ENCODE peak calls at places on chromosomes 5 and 9, in ten cellular contexts. V is stimulated activated CD8-positive, alpha-beta memory T cell treated with anti-CD3 and anti-CD28 coated beads, Interleukin-2, amount 100 ng/mL, for 1 hour; U is effector CD4-positive, alpha-beta T cell; Z is AG09309; D is iris pigment epithelial cell; F is amniotic stem cell; I is activated B cell treated with CpG ODN at 0.5 μM for 24 hours; J is NCI-H524; C is iPS DF 19.7; N is A172. T is an unnamed sample.

GRCh38 chr5:83834306-83834705 is 113.7 kb upstream of the HAPLN1 start:
- DNase-seq in I (no peak), C (no peak), V (no peak), J (no peak), U (no peak), F (no peak), N (no peak), D (no peak), Z (no peak), T (no peak)

GRCh38 chr5:51387854-51388320 is 4.6 kb downstream of the ISL1 start:
- DNase-seq in C (no peak), J (no peak), F (no peak), N (no peak), Z (no peak), V (no peak), D (no peak), I (no peak), U (no peak), T (peak)

GRCh38 chr5:52794519-52794918 is 6.8 kb downstream of the ITGA1 start:
- DNase-seq in C (no peak), F (no peak), V (no peak), J (no peak), I (no peak), D (peak), U (no peak), N (no peak), Z (no peak), T (no peak)

GRCh38 chr9:105114956-105115728 is 129.3 kb upstream of the SLC44A1 start:
- DNase-seq in F (no peak), U (no peak), J (peak), C (no peak), Z (no peak), V (no peak), I (no peak), D (peak), N (peak), T (peak)

GRCh38 chr5:108387756-108388155 is 5.9 kb upstream of the FBXL17 start:
- DNase-seq in V (no peak), U (no peak), C (no peak), D (no peak), N (no peak), J (no peak), I (no peak), Z (no peak), F (no peak), T (no peak)

GRCh38 chr5:176697929-176698520 is 50.7 kb downstream of the TSPAN17 start:
- DNase-seq in C (no peak), D (no peak), I (no peak), N (no peak), J (peak), V (no peak), F (no peak), U (no peak), Z (no peak), T (peak)

GRCh38 chr9:88781500-88782391 is 209.5 kb upstream of the S1PR3 start:
- DNase-seq in I (no peak), J (peak), U (no peak), N (peak), V (no peak), D (peak), F (no peak), Z (no peak), C (no peak), T (peak)

GRCh38 chr9:76150016-76150415 is 244.2 kb downstream of the RFK start:
- DNase-seq in F (no peak), V (no peak), J (no peak), U (no peak), D (no peak), Z (no peak), N (no peak), I (no peak), C (no peak), T (no peak)

GRCh38 chr5:129387944-129388343 is 72.2 kb upstream of the ADAMTS19 start:
- DNase-seq in N (no peak), F (no peak), J (no peak), Z (no peak), I (no peak), D (no peak), V (no peak), C (no peak), U (no peak), T (peak)

GRCh38 chr9:97714435-97714834 is 17.3 kb upstream of the XPA start:
- DNase-seq in J (no peak), V (no peak), Z (peak), U (no peak), D (peak), C (no peak), F (no peak), I (no peak), N (peak), T (no peak)

GRCh38 chr5:66230551-66230950 is 86.5 kb downstream of the SREK1 start:
- DNase-seq in C (no peak), U (no peak), V (no peak), D (peak), I (no peak), Z (no peak), N (no peak), F (no peak), J (no peak), T (no peak)

GRCh38 chr9:33452828-33453271 is 5.5 kb upstream of the AQP3 start:
- DNase-seq in C (peak), F (peak), V (peak), Z (peak), U (peak), D (peak), N (peak), J (peak), I (no peak), T (peak)

GRCh38 chr5:8184455-8185063 is 315.6 kb downstream of the MTRR start:
- DNase-seq in C (no peak), N (peak), Z (no peak), I (peak), F (no peak), U (peak), D (peak), J (peak), V (no peak), T (peak)

GRCh38 chr5:177366528-177367322 is 9.0 kb downstream of the RGS14 start:
- DNase-seq in Z (no peak), J (peak), V (no peak), C (no peak), N (no peak), U (no peak), F (no peak), D (peak), I (no peak), T (peak)

GRCh38 chr9:34139477-34140146 is 13.1 kb upstream of the DCAF12 start:
- DNase-seq in U (no peak), D (peak), I (no peak), Z (peak), V (no peak), N (peak), F (peak), C (no peak), J (no peak), T (no peak)

GRCh38 chr9:127316586-127317383 is 52.2 kb downstream of the GARNL3 start:
- DNase-seq in D (no peak), J (no peak), I (no peak), U (no peak), C (no peak), Z (no peak), N (no peak), V (no peak), F (no peak), T (no peak)

GRCh38 chr5:1460054-1460682 is 14.9 kb upstream of the SLC6A3 start:
- DNase-seq in I (no peak), N (no peak), U (no peak), D (no peak), F (no peak), Z (no peak), C (no peak), J (no peak), V (no peak), T (no peak)

GRCh38 chr9:21392270-21392669 is 7.1 kb upstream of the IFNA2 start:
- DNase-seq in F (no peak), V (no peak), N (no peak), C (no peak), J (no peak), Z (no peak), D (peak), U (no peak), I (no peak), T (peak)

GRCh38 chr5:173826179-173826920 is 61.8 kb upstream of the CPEB4 start:
- DNase-seq in N (no peak), V (no peak), D (no peak), F (no peak), U (no peak), C (no peak), I (no peak), J (no peak), Z (no peak), T (no peak)

GRCh38 chr9:105890046-105890822 is 195.9 kb downstream of the TMEM38B start:
- DNase-seq in F (no peak), Z (no peak), N (peak), J (no peak), U (no peak), C (no peak), I (no peak), D (no peak), V (no peak), T (no peak)

GRCh38 chr9:134328841-134329575 is 2.8 kb downstream of the RXRA start:
- DNase-seq in I (no peak), V (no peak), F (no peak), N (no peak), C (no peak), D (peak), J (no peak), Z (no peak), U (no peak), T (no peak)

GRCh38 chr5:122030251-122030650 is 47.8 kb downstream of the LOX start:
- DNase-seq in Z (no peak), V (no peak), I (no peak), F (no peak), U (no peak), D (peak), N (no peak), J (no peak), C (no peak), T (no peak)

GRCh38 chr5:67971223-67971830 is 244.2 kb upstream of the PIK3R1 start:
- DNase-seq in J (no peak), U (no peak), Z (peak), D (peak), C (no peak), V (no peak), N (no peak), F (no peak), I (no peak), T (no peak)

GRCh38 chr5:139138790-139139189 is 59.4 kb downstream of the SIL1 start:
- DNase-seq in V (no peak), F (peak), Z (no peak), C (no peak), J (no peak), N (peak), D (peak), I (no peak), U (no peak), T (no peak)

GRCh38 chr5:126444137-126444536 is 20.9 kb downstream of the GRAMD2B start:
- DNase-seq in D (no peak), Z (no peak), J (no peak), U (no peak), C (no peak), N (no peak), V (no peak), F (no peak), I (no peak), T (no peak)

GRCh38 chr9:95177617-95178016 is 139.9 kb downstream of the FANCC start:
- DNase-seq in Z (no peak), J (no peak), U (no peak), I (no peak), C (no peak), V (no peak), F (no peak), D (no peak), N (no peak), T (no peak)

GRCh38 chr5:57626703-57627102 is 144.1 kb upstream of the ACTBL2 start:
- DNase-seq in V (no peak), C (no peak), J (no peak), I (no peak), N (no peak), F (no peak), D (no peak), U (no peak), Z (no peak), T (no peak)

GRCh38 chr9:15717290-15717689 is 164.4 kb downstream of the CCDC171 start:
- DNase-seq in Z (no peak), N (no peak), J (no peak), V (no peak), F (no peak), C (no peak), U (no peak), I (no peak), D (no peak), T (no peak)

GRCh38 chr9:8282555-8282954 is 483.0 kb upstream of the DMAC1 start:
- DNase-seq in N (no peak), J (no peak), D (no peak), V (no peak), Z (no peak), C (no peak), F (no peak), U (no peak), I (no peak), T (no peak)

GRCh38 chr5:55570026-55570425 is 35.3 kb upstream of the PLPP1 start:
- DNase-seq in I (no peak), V (no peak), D (peak), J (no peak), Z (no peak), N (no peak), U (no peak), F (peak), C (no peak), T (no peak)

GRCh38 chr5:55360190-55360589 is 52.4 kb downstream of the MTREX start:
- DNase-seq in U (no peak), D (peak), J (no peak), F (no peak), I (no peak), V (no peak), N (peak), Z (no peak), C (no peak), T (no peak)

GRCh38 chr9:118522093-118523028 is 818.2 kb downstream of the TLR4 start:
- DNase-seq in N (peak), V (no peak), D (peak), I (no peak), C (peak), J (peak), F (peak), Z (no peak), U (no peak), T (peak)

GRCh38 chr5:94916619-94917018 is 298.1 kb downstream of the SLF1 start:
- DNase-seq in V (no peak), J (no peak), N (no peak), F (no peak), D (no peak), C (no peak), Z (no peak), U (no peak), I (no peak), T (no peak)

GRCh38 chr5:150081541-150082283 is 4.6 kb downstream of the CSF1R start:
- DNase-seq in V (no peak), U (no peak), F (no peak), Z (no peak), I (peak), D (no peak), N (no peak), C (no peak), J (no peak), T (no peak)